ENCODE peak calls at places on chromosomes 1 and 21, in four cellular contexts. K, R, J and U are unnamed samples.

GRCh38 chr1:8077120-8077573 is 51.0 kb upstream of the ERRFI1 start:
- DNase-seq in K (peak), R (no peak), J (peak), U (peak)

GRCh38 chr21:45971487-45972352 is 9.8 kb upstream of the COL6A1 start:
- DNase-seq in K (peak), R (no peak), J (no peak), U (no peak)

GRCh38 chr1:22289251-22289995 is 146.5 kb upstream of the WNT4 start:
- DNase-seq in K (peak), R (no peak), J (no peak), U (no peak)

GRCh38 chr1:220366269-220366668 is 94.0 kb upstream of the RAB3GAP2 start:
- DNase-seq in K (no peak), R (no peak), J (no peak), U (no peak)

GRCh38 chr1:6961289-6961688 is 176.0 kb downstream of the CAMTA1 start:
- DNase-seq in K (no peak), R (no peak), J (no peak), U (no peak)

GRCh38 chr21:42061866-42062542 is 9.1 kb upstream of the UMODL1 start:
- DNase-seq in K (no peak), R (peak), J (no peak), U (no peak)

GRCh38 chr1:225941220-225941948 is at the start of gene LEFTY2:
- DNase-seq in K (no peak), R (no peak), J (no peak), U (peak)

GRCh38 chr1:217586586-217586985 is 44.3 kb downstream of the GPATCH2 start:
- DNase-seq in K (peak), R (no peak), J (no peak), U (no peak)

GRCh38 chr1:2499986-2500596 is 24.0 kb downstream of the PLCH2 start:
- DNase-seq in K (no peak), R (no peak), J (no peak), U (no peak)